ENCODE peak calls at places on chromosome 19, in seven cellular contexts. D, E, Y, U, G, I and P are unnamed samples.

GRCh38 chr19:55085923-55086715 is 10.4 kb downstream of the EPS8L1 start:
- DNase-seq in D (no peak), Y (no peak), E (no peak), U (no peak), G (no peak), I (peak), P (no peak)

GRCh38 chr19:39325778-39326680 is 5.4 kb upstream of the LRFN1 start:
- DNase-seq in E (no peak), I (no peak), U (no peak), G (no peak), Y (no peak), D (no peak), P (peak)

GRCh38 chr19:50932018-50932689 is 20.7 kb downstream of the KLK5 start:
- DNase-seq in U (no peak), I (no peak), D (no peak), Y (no peak), G (no peak), E (no peak), P (peak)

GRCh38 chr19:14616310-14616870 is 33.5 kb downstream of the CLEC17A start:
- DNase-seq in I (no peak), G (no peak), U (no peak), Y (no peak), D (no peak), E (no peak), P (no peak)

GRCh38 chr19:19866599-19867248 is 1.0 kb downstream of the ZNF253 start:
- DNase-seq in D (no peak), Y (peak), U (no peak), G (no peak), I (no peak), E (peak), P (no peak)

GRCh38 chr19:3096267-3096901 is 2.2 kb downstream of the GNA11 start:
- DNase-seq in E (no peak), G (no peak), U (no peak), Y (no peak), D (no peak), I (peak), P (no peak)

GRCh38 chr19:1267441-1268391 is 1.4 kb upstream of the CIRBP start:
- DNase-seq in Y (no peak), E (no peak), I (no peak), G (no peak), D (no peak), U (no peak), P (no peak)

GRCh38 chr19:48837081-48837524 is 812 bp upstream of the HSD17B14 start:
- DNase-seq in I (peak), U (peak), E (peak), D (peak), G (peak), Y (peak), P (peak)

GRCh38 chr19:29596885-29597525 is 9.1 kb upstream of the POP4 start:
- DNase-seq in G (no peak), D (no peak), Y (no peak), U (no peak), E (no peak), I (no peak), P (no peak)

GRCh38 chr19:1746401-1747284 is 6.7 kb upstream of the ONECUT3 start:
- DNase-seq in I (no peak), Y (no peak), E (no peak), G (no peak), D (no peak), U (no peak), P (peak)

GRCh38 chr19:41998246-41999020 is 4.4 kb upstream of the ATP1A3 start:
- DNase-seq in D (no peak), I (peak), Y (no peak), E (no peak), U (no peak), G (no peak), P (peak)

GRCh38 chr19:14561832-14562351 is 10.0 kb downstream of the NDUFB7 start:
- DNase-seq in G (no peak), I (no peak), U (no peak), D (no peak), E (no peak), Y (no peak), P (no peak)

GRCh38 chr19:2423913-2424685 is 3.3 kb downstream of the TIMM13 start:
- DNase-seq in I (no peak), Y (no peak), D (no peak), E (no peak), U (no peak), G (no peak), P (no peak)

GRCh38 chr19:5958074-5958850 is 19.7 kb downstream of the RANBP3 start:
- DNase-seq in Y (no peak), G (no peak), D (no peak), I (peak), E (no peak), U (no peak), P (no peak)

GRCh38 chr19:29969891-29970290 is 27.9 kb downstream of the URI1 start:
- DNase-seq in D (no peak), E (no peak), Y (no peak), G (no peak), U (no peak), I (no peak), P (no peak)

GRCh38 chr19:18167975-18168645 is 5.5 kb upstream of the IFI30 start:
- DNase-seq in G (no peak), E (peak), Y (peak), U (no peak), I (no peak), D (no peak), P (no peak)

GRCh38 chr19:45753548-45753947 is 15.5 kb downstream of the SIX5 start:
- DNase-seq in U (no peak), D (no peak), I (no peak), Y (no peak), G (no peak), E (no peak), P (no peak)

GRCh38 chr19:38023245-38023644 is 116.2 kb downstream of the SIPA1L3 start:
- DNase-seq in Y (no peak), E (no peak), G (no peak), U (no peak), D (no peak), I (no peak), P (no peak)

GRCh38 chr19:40403262-40403984 is 9.8 kb downstream of the PRX start:
- DNase-seq in E (peak), D (peak), I (peak), Y (peak), U (no peak), G (peak), P (peak)

GRCh38 chr19:10286803-10287737 is at the start of gene ICAM4:
- DNase-seq in I (peak), E (no peak), G (no peak), D (no peak), Y (no peak), U (no peak), P (no peak)

GRCh38 chr19:43544077-43544476 is 11.1 kb downstream of the ZNF575 start:
- DNase-seq in U (no peak), D (no peak), Y (no peak), G (no peak), E (no peak), I (no peak), P (no peak)

GRCh38 chr19:6521718-6522646 is 8.8 kb upstream of the TNFSF9 start:
- DNase-seq in D (no peak), U (no peak), E (no peak), Y (no peak), I (peak), G (no peak), P (no peak)

GRCh38 chr19:39996811-39997594 is at the start of gene ZNF546:
- DNase-seq in I (peak), G (peak), Y (peak), E (peak), U (peak), D (peak), P (peak)

GRCh38 chr19:11944656-11945055 is 19.7 kb downstream of the ZNF700 start:
- DNase-seq in G (no peak), E (no peak), Y (no peak), D (no peak), I (no peak), U (no peak), P (no peak)

GRCh38 chr19:5684694-5685430 is 4.0 kb downstream of the HSD11B1L start:
- DNase-seq in U (no peak), Y (no peak), D (no peak), G (no peak), E (no peak), I (no peak), P (no peak)

GRCh38 chr19:54459282-54460229 is 4.0 kb downstream of the LENG9 start:
- DNase-seq in I (peak), Y (no peak), E (no peak), U (no peak), G (no peak), D (no peak), P (no peak)

GRCh38 chr19:50320596-50320995 is 8.6 kb downstream of the KCNC3 start:
- DNase-seq in G (no peak), E (no peak), Y (no peak), D (no peak), U (no peak), I (peak), P (no peak)

GRCh38 chr19:41575998-41576397 is at the start of gene CEACAM21:
- DNase-seq in U (no peak), E (no peak), Y (no peak), G (no peak), D (no peak), I (peak), P (no peak)

GRCh38 chr19:58372311-58373133 is 8.3 kb downstream of the ZNF837 start:
- DNase-seq in I (no peak), G (no peak), U (no peak), Y (no peak), D (no peak), E (no peak), P (no peak)

GRCh38 chr19:28377077-28377476 is 835.9 kb downstream of the UQCRFS1 start:
- DNase-seq in D (no peak), U (no peak), Y (no peak), E (no peak), G (no peak), I (no peak), P (no peak)

GRCh38 chr19:51735759-51736449 is 12.1 kb upstream of the HAS1 start:
- DNase-seq in E (no peak), Y (no peak), U (no peak), G (no peak), I (peak), D (no peak), P (no peak)

GRCh38 chr19:4372630-4373367 is 27.5 kb downstream of the SH3GL1 start:
- DNase-seq in E (no peak), G (no peak), Y (no peak), D (no peak), I (no peak), U (no peak), P (no peak)

GRCh38 chr19:42440357-42441046 is 2.2 kb downstream of the CXCL17 start:
- DNase-seq in Y (peak), E (peak), I (peak), D (peak), U (no peak), G (peak), P (peak)

GRCh38 chr19:38917921-38918491 is 6.0 kb upstream of the CCER2 start:
- DNase-seq in D (no peak), E (no peak), Y (no peak), I (no peak), U (no peak), G (no peak), P (no peak)

GRCh38 chr19:48255376-48256303 is at the start of gene CARD8:
- DNase-seq in G (peak), U (peak), D (peak), E (peak), I (peak), Y (peak), P (peak)

GRCh38 chr19:56831279-56831678 is 9.2 kb downstream of the PEG3 start:
- DNase-seq in E (no peak), I (no peak), U (no peak), G (no peak), D (no peak), Y (no peak), P (no peak)

GRCh38 chr19:56978023-56978565 is 137.6 kb upstream of the PEG3 start:
- DNase-seq in G (no peak), U (no peak), Y (no peak), E (no peak), I (no peak), D (no peak), P (no peak)